ENCODE peak calls at places on chromosomes 2 and 18, in five cellular contexts. One of them, this sample, is unnamed.

GRCh38 chr2:141994066-141994465 is 136.8 kb downstream of the LRP1B start:
- DNase-seq in endothelial cell of umbilical vein: no peak
- DNase-seq in heart left ventricle: no peak
- DNase-seq in H54: no peak
- DNase-seq in IMR-90: no peak
- DNase-seq in this sample: no peak

GRCh38 chr2:9057939-9058761 is 54.7 kb upstream of the MBOAT2 start:
- DNase-seq in IMR-90: peak
- DNase-seq in H54: no peak
- DNase-seq in heart left ventricle: no peak
- DNase-seq in endothelial cell of umbilical vein: no peak
- DNase-seq in this sample: no peak

GRCh38 chr2:144711546-144712276 is 191.8 kb upstream of the ZEB2 start:
- DNase-seq in endothelial cell of umbilical vein: no peak
- DNase-seq in IMR-90: no peak
- DNase-seq in H54: no peak
- DNase-seq in heart left ventricle: no peak
- DNase-seq in this sample: no peak

GRCh38 chr2:12594590-12594989 is 122.1 kb upstream of the TRIB2 start:
- DNase-seq in IMR-90: no peak
- DNase-seq in heart left ventricle: no peak
- DNase-seq in H54: no peak
- DNase-seq in endothelial cell of umbilical vein: no peak
- DNase-seq in this sample: no peak

GRCh38 chr2:154623819-154624218 is 74.7 kb upstream of the KCNJ3 start:
- DNase-seq in heart left ventricle: no peak
- DNase-seq in IMR-90: peak
- DNase-seq in H54: peak
- DNase-seq in endothelial cell of umbilical vein: peak
- DNase-seq in this sample: no peak

GRCh38 chr18:46903406-46903805 is 13.9 kb downstream of the PIAS2 start:
- DNase-seq in endothelial cell of umbilical vein: no peak
- DNase-seq in heart left ventricle: no peak
- DNase-seq in H54: no peak
- DNase-seq in IMR-90: no peak
- DNase-seq in this sample: no peak

GRCh38 chr2:170409164-170409535 is 231.2 kb downstream of the MYO3B start:
- DNase-seq in IMR-90: peak
- DNase-seq in H54: peak
- DNase-seq in endothelial cell of umbilical vein: peak
- DNase-seq in heart left ventricle: no peak
- DNase-seq in this sample: no peak

GRCh38 chr2:120221616-120222015 is 1.6 kb downstream of the TMEM185B start:
- DNase-seq in heart left ventricle: no peak
- DNase-seq in H54: no peak
- DNase-seq in IMR-90: no peak
- DNase-seq in endothelial cell of umbilical vein: no peak
- DNase-seq in this sample: no peak

GRCh38 chr2:215779912-215780311 is 233.4 kb downstream of the MREG start:
- DNase-seq in heart left ventricle: no peak
- DNase-seq in endothelial cell of umbilical vein: no peak
- DNase-seq in H54: no peak
- DNase-seq in IMR-90: no peak
- DNase-seq in this sample: no peak

GRCh38 chr2:216666461-216667233 is 28.7 kb downstream of the IGFBP5 start:
- DNase-seq in endothelial cell of umbilical vein: peak
- DNase-seq in heart left ventricle: peak
- DNase-seq in IMR-90: peak
- DNase-seq in H54: peak
- DNase-seq in this sample: no peak

GRCh38 chr2:229780856-229781773 is 66.8 kb upstream of the DNER start:
- DNase-seq in endothelial cell of umbilical vein: peak
- DNase-seq in heart left ventricle: no peak
- DNase-seq in IMR-90: peak
- DNase-seq in H54: peak
- DNase-seq in this sample: no peak

GRCh38 chr2:43158259-43158880 is 68.0 kb downstream of the ZFP36L2 start:
- DNase-seq in IMR-90: peak
- DNase-seq in H54: peak
- DNase-seq in endothelial cell of umbilical vein: peak
- DNase-seq in heart left ventricle: peak
- DNase-seq in this sample: no peak

GRCh38 chr2:196966078-196966477 is 39.6 kb upstream of the PGAP1 start:
- DNase-seq in endothelial cell of umbilical vein: no peak
- DNase-seq in heart left ventricle: no peak
- DNase-seq in H54: no peak
- DNase-seq in IMR-90: no peak
- DNase-seq in this sample: no peak

GRCh38 chr2:33409417-33409955 is 67.0 kb upstream of the RASGRP3 start:
- DNase-seq in IMR-90: no peak
- DNase-seq in H54: no peak
- DNase-seq in endothelial cell of umbilical vein: no peak
- DNase-seq in heart left ventricle: no peak
- DNase-seq in this sample: no peak

GRCh38 chr2:189131986-189132385 is 47.6 kb downstream of the COL5A2 start:
- DNase-seq in H54: no peak
- DNase-seq in IMR-90: no peak
- DNase-seq in endothelial cell of umbilical vein: no peak
- DNase-seq in heart left ventricle: no peak
- DNase-seq in this sample: no peak

GRCh38 chr2:241555711-241556110 is 2.8 kb upstream of the BOK start:
- DNase-seq in endothelial cell of umbilical vein: no peak
- DNase-seq in heart left ventricle: peak
- DNase-seq in H54: no peak
- DNase-seq in IMR-90: no peak
- DNase-seq in this sample: no peak

GRCh38 chr2:25294573-25295462 is 46.9 kb downstream of the DNMT3A start:
- DNase-seq in heart left ventricle: peak
- DNase-seq in IMR-90: peak
- DNase-seq in H54: peak
- DNase-seq in endothelial cell of umbilical vein: peak
- DNase-seq in this sample: no peak
- TF ChIP-seq POLR2A in heart left ventricle: peak
- TF ChIP-seq POLR2A in IMR-90: no peak
- TF ChIP-seq POLR2A in H54: no peak
- TF ChIP-seq POLR2A in endothelial cell of umbilical vein: peak
- TF ChIP-seq POLR2A in this sample: no peak

DNA sequence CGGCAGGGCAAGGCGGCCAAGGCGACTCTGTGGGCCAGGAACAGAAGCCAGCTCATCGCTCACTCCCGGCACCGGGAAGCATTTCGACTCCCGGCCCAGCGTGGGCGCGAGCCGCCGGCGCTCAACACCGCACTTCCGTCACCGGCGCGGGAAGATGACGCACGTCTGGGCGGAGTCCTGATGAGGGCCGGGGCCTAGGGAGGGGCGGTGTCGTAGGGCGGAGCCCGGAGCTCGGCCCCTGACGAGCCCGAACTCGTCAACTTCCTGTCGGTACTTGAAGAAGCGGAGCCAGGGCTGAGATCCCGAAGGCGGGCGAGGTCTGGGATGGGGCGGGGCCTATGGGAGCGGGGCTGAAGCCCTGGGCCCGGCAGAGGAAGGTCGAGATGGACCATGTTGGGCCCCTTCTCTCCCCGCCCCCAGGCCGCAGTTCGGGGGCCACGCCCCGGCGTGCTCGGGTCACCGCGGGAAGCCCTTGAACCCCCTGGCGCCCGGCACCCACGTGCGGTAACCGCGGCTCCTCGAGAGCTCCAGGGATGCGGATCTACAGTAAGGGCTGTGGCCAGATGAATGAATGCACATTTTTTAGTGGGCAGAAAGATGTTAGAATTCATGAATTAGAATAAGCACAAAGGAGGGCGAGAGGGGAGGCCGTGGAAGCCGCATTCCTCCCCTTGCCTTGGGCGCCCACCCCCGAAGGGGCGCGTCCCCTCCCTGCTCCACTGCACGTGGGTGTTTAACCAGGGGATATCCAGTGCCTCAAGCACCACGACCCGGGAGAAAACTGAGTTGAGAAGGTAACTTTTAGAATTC is at the start of gene RNASEH1:
- DNase-seq in heart left ventricle: peak
- DNase-seq in IMR-90: peak
- DNase-seq in endothelial cell of umbilical vein: peak
- DNase-seq in H54: peak
- DNase-seq in this sample: peak
- TF ChIP-seq POLR2A in heart left ventricle: peak
- TF ChIP-seq POLR2A in IMR-90: peak
- TF ChIP-seq POLR2A in endothelial cell of umbilical vein: peak
- TF ChIP-seq POLR2A in H54: peak
- TF ChIP-seq POLR2A in this sample: peak

DNA sequence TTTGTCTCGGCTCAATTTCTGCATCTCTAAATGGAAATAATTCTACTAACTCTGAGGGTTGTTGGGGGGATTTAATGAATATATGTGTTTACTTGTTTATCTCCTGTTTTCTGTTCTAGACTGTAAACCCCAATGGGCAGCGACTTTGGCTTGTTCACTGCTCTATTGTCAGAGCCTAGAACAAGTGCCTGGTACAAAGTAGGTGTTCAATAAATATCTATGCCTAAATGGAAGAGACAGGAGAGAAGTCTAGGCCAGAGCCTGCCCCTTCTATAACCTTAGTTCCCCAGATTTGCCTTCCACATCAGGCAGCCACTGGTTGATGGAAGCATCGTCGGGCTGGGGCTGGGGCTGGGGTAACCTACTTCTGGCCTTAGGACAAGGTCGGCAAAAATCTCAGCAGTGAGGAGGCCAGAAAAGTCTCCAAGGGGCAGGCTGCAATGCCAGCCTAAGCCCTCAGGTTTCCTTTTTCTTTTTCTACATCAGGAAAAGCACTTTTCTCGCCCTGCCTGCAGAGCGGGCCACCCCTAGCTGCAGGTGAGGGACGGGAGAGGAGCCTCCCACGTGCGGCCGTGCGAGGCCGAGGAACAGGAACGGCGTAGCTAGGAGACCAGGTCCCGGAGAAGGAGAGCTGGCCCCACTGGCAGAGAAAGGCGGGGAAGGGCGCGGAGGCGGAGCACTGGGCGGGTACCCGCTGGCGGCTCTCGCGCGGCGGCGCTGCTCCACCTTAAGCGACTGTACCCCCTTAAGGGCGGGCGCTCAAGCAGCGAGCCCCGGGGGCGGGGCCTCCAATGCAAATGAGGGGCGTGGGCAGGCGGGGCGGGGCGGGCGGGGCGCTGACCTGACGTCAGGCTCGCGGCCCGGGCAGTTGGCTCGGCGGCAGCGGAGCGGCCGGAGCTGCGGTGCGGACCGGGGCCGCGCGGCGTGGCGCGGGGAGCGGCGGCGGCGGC is at the start of gene CNNM4:
- DNase-seq in H54: peak
- DNase-seq in IMR-90: peak
- DNase-seq in endothelial cell of umbilical vein: peak
- DNase-seq in heart left ventricle: peak
- DNase-seq in this sample: peak
- TF ChIP-seq POLR2A in H54: peak
- TF ChIP-seq POLR2A in IMR-90: peak
- TF ChIP-seq POLR2A in endothelial cell of umbilical vein: peak
- TF ChIP-seq POLR2A in heart left ventricle: no peak
- TF ChIP-seq POLR2A in this sample: no peak

DNA sequence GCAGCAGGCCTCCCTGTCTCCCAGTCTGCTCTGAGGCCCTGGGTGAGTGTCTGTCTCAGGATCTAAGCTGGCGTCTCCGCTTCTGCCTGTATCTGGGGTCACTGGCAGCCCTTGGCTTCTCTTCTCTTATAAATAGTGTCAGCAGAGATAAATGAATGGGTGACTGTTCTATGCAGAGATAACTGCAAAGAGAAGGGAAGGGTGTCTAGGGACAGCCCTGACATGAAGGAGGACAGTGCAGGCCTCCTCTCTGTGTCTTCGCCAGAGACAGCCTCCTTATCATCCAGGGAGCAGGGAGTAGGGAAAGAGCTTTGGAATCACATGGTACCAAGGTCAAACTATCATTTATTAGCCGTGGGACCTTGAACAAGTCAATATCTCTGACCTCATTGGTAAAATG is 28.3 kb upstream of the GMPPA start:
- DNase-seq in endothelial cell of umbilical vein: no peak
- DNase-seq in H54: no peak
- DNase-seq in IMR-90: no peak
- DNase-seq in heart left ventricle: no peak
- DNase-seq in this sample: no peak
- TF ChIP-seq POLR2A in endothelial cell of umbilical vein: no peak
- TF ChIP-seq POLR2A in H54: no peak
- TF ChIP-seq POLR2A in IMR-90: no peak
- TF ChIP-seq POLR2A in heart left ventricle: no peak
- TF ChIP-seq POLR2A in this sample: no peak

DNA sequence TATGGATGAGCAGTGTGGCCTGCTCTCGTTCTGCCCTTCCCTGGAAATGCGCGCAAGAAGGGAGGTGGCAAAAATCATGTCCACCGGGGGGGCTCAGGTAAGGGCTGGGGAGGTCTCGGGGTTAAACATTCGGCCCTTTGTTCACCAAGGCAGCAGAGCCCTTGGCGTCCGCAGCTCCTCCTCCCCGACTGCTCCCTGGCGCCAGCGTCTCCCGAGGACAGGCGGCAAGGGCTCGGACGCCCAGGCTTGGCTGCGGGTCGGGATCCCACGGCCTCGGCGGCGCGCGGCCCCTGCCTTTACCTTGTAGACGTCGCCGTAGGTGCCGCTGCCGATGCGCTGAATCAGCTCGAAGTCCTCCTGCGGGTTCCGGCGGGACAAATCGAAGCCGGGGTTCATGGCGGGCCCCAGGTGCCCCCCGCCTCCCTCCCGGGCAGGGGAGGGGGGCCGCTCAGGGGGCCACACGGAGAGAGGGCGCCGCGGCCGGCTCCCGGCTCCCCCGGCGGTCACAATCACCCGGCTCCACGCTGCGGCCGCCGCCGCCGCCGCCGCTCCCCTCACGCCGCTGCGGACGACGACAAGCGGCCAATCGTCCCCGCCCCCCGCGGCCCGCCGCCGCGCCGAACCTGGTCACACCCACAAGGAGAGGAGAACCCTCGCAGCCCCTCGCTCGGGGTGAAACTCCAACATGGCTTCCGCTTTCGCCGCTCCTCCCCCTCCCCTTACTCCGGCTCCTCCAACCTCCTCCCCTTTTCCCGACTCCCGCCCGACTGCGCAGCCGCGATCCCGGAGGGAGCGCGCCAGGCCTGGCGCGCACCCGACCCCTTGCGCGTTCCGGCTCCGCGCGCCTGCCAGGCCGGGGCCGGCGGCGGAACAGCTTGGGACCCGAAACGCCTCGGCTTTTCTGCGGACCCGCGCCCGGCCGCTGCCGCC is at the start of gene MAP4K3:
- DNase-seq in H54: peak
- DNase-seq in IMR-90: peak
- DNase-seq in heart left ventricle: peak
- DNase-seq in endothelial cell of umbilical vein: peak
- DNase-seq in this sample: peak
- TF ChIP-seq POLR2A in H54: peak
- TF ChIP-seq POLR2A in IMR-90: peak
- TF ChIP-seq POLR2A in heart left ventricle: peak
- TF ChIP-seq POLR2A in endothelial cell of umbilical vein: peak
- TF ChIP-seq POLR2A in this sample: peak

This sample was measured in esophagus muscularis mucosa.